ENCODE peak calls at places on chromosomes 4 and X, in nine cellular contexts. D, M, Q, C, X, Y, A, T and G are unnamed samples.

GRCh38 chr4:10160280-10160856 is 43.8 kb upstream of the WDR1 start:
- DNase-seq in D (no peak), M (no peak), Q (peak), C (peak), X (peak), Y (no peak), A (peak), T (no peak), G (no peak)

GRCh38 chr4:139682309-139683210 is 16.9 kb downstream of the MGST2 start:
- DNase-seq in D (no peak), M (no peak), Q (no peak), C (no peak), X (no peak), Y (no peak), A (no peak), T (no peak), G (no peak)

GRCh38 chr4:110793381-110793801 is 170.5 kb upstream of the PITX2 start:
- DNase-seq in D (no peak), M (no peak), Q (no peak), C (no peak), X (peak), Y (peak), A (no peak), T (no peak), G (no peak)

GRCh38 chr4:876780-877179 is 50.9 kb upstream of the CPLX1 start:
- DNase-seq in D (no peak), M (no peak), Q (no peak), C (no peak), X (no peak), Y (no peak), A (peak), T (no peak), G (no peak)

GRCh38 chr4:22369901-22370562 is 145.8 kb downstream of the ADGRA3 start:
- DNase-seq in D (no peak), M (no peak), Q (no peak), C (no peak), X (no peak), Y (no peak), A (no peak), T (no peak), G (no peak)

GRCh38 chr4:82043081-82043808 is 330.5 kb downstream of the HNRNPD start:
- DNase-seq in D (no peak), M (no peak), Q (no peak), C (peak), X (no peak), Y (no peak), A (peak), T (no peak), G (no peak)

GRCh38 chrX:11427082-11428033 is 134.1 kb downstream of the AMELX start:
- DNase-seq in D (no peak), M (peak), Q (no peak), C (no peak), X (no peak), Y (no peak), A (no peak), T (no peak), G (no peak)

GRCh38 chrX:1391707-1392375 is at the start of gene SLC25A6:
- DNase-seq in D (no peak), M (peak), Q (no peak), C (peak), X (peak), Y (peak), A (peak), T (peak), G (no peak)

GRCh38 chr4:173040200-173040599 is 128.4 kb upstream of the GALNT7 start:
- DNase-seq in D (no peak), M (no peak), Q (no peak), C (no peak), X (no peak), Y (peak), A (no peak), T (no peak), G (peak)

GRCh38 chr4:16131293-16131692 is 47.5 kb upstream of the PROM1 start:
- DNase-seq in D (no peak), M (no peak), Q (no peak), C (no peak), X (no peak), Y (no peak), A (no peak), T (no peak), G (no peak)

GRCh38 chrX:110037181-110037580 is 34.3 kb downstream of the TMEM164 start:
- DNase-seq in D (no peak), M (no peak), Q (no peak), C (peak), X (no peak), Y (no peak), A (no peak), T (no peak), G (no peak)

GRCh38 chr4:183989471-183989870 is 84.4 kb downstream of the STOX2 start:
- DNase-seq in D (no peak), M (no peak), Q (no peak), C (no peak), X (peak), Y (no peak), A (no peak), T (no peak), G (no peak)

GRCh38 chr4:165248102-165248501 is 40.7 kb downstream of the KLHL2 start:
- DNase-seq in D (no peak), M (no peak), Q (no peak), C (no peak), X (no peak), Y (no peak), A (no peak), T (no peak), G (no peak)

GRCh38 chrX:23616361-23616760 is 50.9 kb upstream of the PRDX4 start:
- DNase-seq in D (no peak), M (no peak), Q (peak), C (peak), X (peak), Y (peak), A (no peak), T (no peak), G (peak)

GRCh38 chr4:157739237-157739636 is 433.6 kb downstream of the GASK1B start:
- DNase-seq in D (no peak), M (no peak), Q (no peak), C (no peak), X (peak), Y (no peak), A (no peak), T (no peak), G (no peak)

GRCh38 chr4:125522992-125523391 is 208.2 kb downstream of the FAT4 start:
- DNase-seq in D (no peak), M (no peak), Q (no peak), C (peak), X (no peak), Y (no peak), A (no peak), T (no peak), G (no peak)

GRCh38 chrX:39262641-39263040 is 461.4 kb downstream of the MID1IP1 start:
- DNase-seq in D (no peak), M (no peak), Q (no peak), C (no peak), X (no peak), Y (no peak), A (no peak), T (peak), G (no peak)

GRCh38 chr4:24032371-24032989 is 142.6 kb upstream of the PPARGC1A start:
- DNase-seq in D (no peak), M (no peak), Q (no peak), C (peak), X (peak), Y (no peak), A (peak), T (no peak), G (no peak)

GRCh38 chr4:128675083-128675482 is 134.4 kb upstream of the JADE1 start:
- DNase-seq in D (no peak), M (no peak), Q (peak), C (no peak), X (no peak), Y (no peak), A (no peak), T (no peak), G (no peak)

GRCh38 chr4:8644966-8645752 is 52.6 kb downstream of the CPZ start:
- DNase-seq in D (no peak), M (no peak), Q (no peak), C (no peak), X (no peak), Y (no peak), A (no peak), T (no peak), G (no peak)